ENCODE peak calls at places on chromosomes 6 and 20, in nine cellular contexts. V, C, J, K, U, A, F, N and Z are unnamed samples.

GRCh38 chr20:50333856-50334255 is 143.2 kb downstream of the CEBPB start:
- DNase-seq in V (no peak), C (no peak), J (peak; percentile 4), K (no peak), U (peak; percentile 62), A (no peak), F (peak; percentile 92), N (no peak), Z (peak; percentile 60)

GRCh38 chr6:23659125-23659524 is 466.9 kb upstream of the NRSN1 start:
- DNase-seq in V (no peak), C (no peak), J (no peak), K (no peak), U (no peak), A (no peak), F (peak; percentile 6), N (no peak), Z (no peak)

GRCh38 chr6:170021579-170021978 is 269.3 kb downstream of the DLL1 start:
- DNase-seq in V (peak; percentile 9), C (no peak), J (no peak), K (no peak), U (no peak), A (no peak), F (no peak), N (no peak), Z (peak; percentile 34)

GRCh38 chr6:139820191-139820590 is 445.7 kb upstream of the CITED2 start:
- DNase-seq in V (no peak), C (no peak), J (no peak), K (no peak), U (no peak), A (peak; percentile 28), F (peak; percentile 81), N (no peak), Z (no peak)

GRCh38 chr6:12578751-12579150 is 137.8 kb upstream of the PHACTR1 start:
- DNase-seq in V (no peak), C (no peak), J (no peak), K (no peak), U (no peak), A (no peak), F (peak; percentile 74), N (no peak), Z (no peak)

GRCh38 chr6:170289108-170289931 is 1.6 kb downstream of the DLL1 start:
- DNase-seq in V (no peak), C (no peak), J (no peak), K (no peak), U (no peak), A (no peak), F (no peak), N (no peak), Z (peak; percentile 62)

GRCh38 chr6:135266675-135267074 is 85.6 kb downstream of the MYB start:
- DNase-seq in V (no peak), C (no peak), J (no peak), K (no peak), U (no peak), A (no peak), F (no peak), N (no peak), Z (no peak)

GRCh38 chr6:122178988-122179387 is 220.5 kb upstream of the HSF2 start:
- DNase-seq in V (no peak), C (no peak), J (no peak), K (no peak), U (no peak), A (no peak), F (no peak), N (no peak), Z (no peak)

GRCh38 chr6:153058291-153058690 is 55.8 kb upstream of the MTRF1L start:
- DNase-seq in V (no peak), C (no peak), J (no peak), K (no peak), U (no peak), A (no peak), F (peak; percentile 58), N (no peak), Z (no peak)

GRCh38 chr6:48080227-48081009 is 30.6 kb downstream of the PTCHD4 start:
- DNase-seq in V (no peak), C (no peak), J (no peak), K (no peak), U (no peak), A (no peak), F (no peak), N (no peak), Z (no peak)

GRCh38 chr6:44560458-44561061 is 173.1 kb downstream of the CDC5L start:
- DNase-seq in V (no peak), C (no peak), J (no peak), K (no peak), U (no peak), A (no peak), F (no peak), N (no peak), Z (no peak)

GRCh38 chr6:112153926-112154621 is 66.7 kb downstream of the FAM229B start:
- DNase-seq in V (no peak), C (no peak), J (no peak), K (no peak), U (no peak), A (no peak), F (peak; percentile 85), N (no peak), Z (no peak)

GRCh38 chr6:75934643-75935472 is 137.6 kb downstream of the IMPG1 start:
- DNase-seq in V (peak; percentile 29), C (peak; percentile 54), J (no peak), K (no peak), U (peak; percentile 36), A (peak; percentile 48), F (peak; percentile 79), N (peak; percentile 45), Z (peak; percentile 65)

GRCh38 chr20:54680872-54681297 is 205.5 kb downstream of the DOK5 start:
- DNase-seq in V (no peak), C (peak; percentile 60), J (no peak), K (no peak), U (peak; percentile 34), A (peak; percentile 15), F (peak; percentile 35), N (peak; percentile 44), Z (no peak)

GRCh38 chr20:61193164-61193563 is 58.9 kb upstream of the CDH4 start:
- DNase-seq in V (no peak), C (no peak), J (no peak), K (no peak), U (no peak), A (no peak), F (no peak), N (no peak), Z (no peak)

GRCh38 chr6:119331676-119332286 is 17.8 kb downstream of the MAN1A1 start:
- DNase-seq in V (no peak), C (no peak), J (no peak), K (no peak), U (no peak), A (no peak), F (no peak), N (no peak), Z (no peak)

GRCh38 chr6:111657146-111657545 is 51.5 kb upstream of the TRAF3IP2 start:
- DNase-seq in V (no peak), C (no peak), J (no peak), K (no peak), U (no peak), A (no peak), F (peak; percentile 74), N (no peak), Z (no peak)

GRCh38 chr6:163438940-163439335 is 24.4 kb downstream of the QKI start:
- DNase-seq in V (no peak), C (peak; percentile 33), J (peak; percentile 70), K (peak; percentile 26), U (no peak), A (no peak), F (no peak), N (peak; percentile 56), Z (no peak)

GRCh38 chr6:21050930-21051329 is 516.7 kb downstream of the CDKAL1 start:
- DNase-seq in V (no peak), C (no peak), J (no peak), K (no peak), U (no peak), A (no peak), F (no peak), N (no peak), Z (no peak)

GRCh38 chr20:25496165-25496967 is 88.9 kb downstream of the GINS1 start:
- DNase-seq in V (no peak), C (no peak), J (peak; percentile 54), K (no peak), U (peak; percentile 27), A (no peak), F (no peak), N (no peak), Z (no peak)
- H3K27ac ChIP-seq in V (no peak overlapping the region), C (no peak overlapping the region), J (no peak overlapping the region), K (no peak overlapping the region), U (no peak overlapping the region), A (no peak overlapping the region), F (no peak overlapping the region), N (no peak overlapping the region), Z (no peak overlapping the region)

GRCh38 chr20:36064661-36065426 is 89.7 kb upstream of the EPB41L1 start:
- DNase-seq in V (peak; percentile 98), C (peak; percentile 98), J (peak; percentile 99), K (peak; percentile 92), U (peak; percentile 98), A (no peak), F (peak; percentile 70), N (peak; percentile 95), Z (peak; percentile 97)
- TF ChIP-seq POLR2A in V (peak; percentile 70), C (peak; percentile 97), J (peak; percentile 89), K (peak; percentile 74), U (peak; percentile 37), A (no peak), F (no peak), N (peak; percentile 88), Z (peak; percentile 42)

GRCh38 chr6:624979-625378 is 31.9 kb downstream of the HUS1B start:
- DNase-seq in V (no peak), C (no peak), J (no peak), K (peak; percentile 23), U (no peak), A (no peak), F (peak; percentile 51), N (no peak), Z (peak; percentile 69)
- H3K27ac ChIP-seq in V (no peak overlapping the region), C (no peak overlapping the region), J (no peak overlapping the region), K (no peak overlapping the region), U (no peak overlapping the region), A (no peak overlapping the region), F (no peak overlapping the region), N (no peak overlapping the region), Z (peak overlapping the region; percentile 63)

GRCh38 chr6:105604593-105604905 is 201.7 kb upstream of the PREP start:
- DNase-seq in V (no peak), C (no peak), J (no peak), K (no peak), U (no peak), A (no peak), F (no peak), N (no peak), Z (no peak)

GRCh38 chr6:105603779-105604592 is 201.1 kb upstream of the PREP start:
- DNase-seq in V (peak; percentile 53), C (no peak), J (no peak), K (no peak), U (no peak), A (no peak), F (peak; percentile 76), N (no peak), Z (peak; percentile 77)

GRCh38 chr6:105600342-105601293 is 197.7 kb upstream of the PREP start:
- DNase-seq in V (no peak), C (no peak), J (no peak), K (no peak), U (no peak), A (no peak), F (peak; percentile 91), N (no peak), Z (no peak)

GRCh38 chr6:105598264-105598663 is 195.4 kb upstream of the PREP start:
- DNase-seq in V (no peak), C (no peak), J (no peak), K (no peak), U (no peak), A (no peak), F (no peak), N (no peak), Z (no peak)

GRCh38 chr6:105601541-105602174 is 198.8 kb upstream of the PREP start:
- DNase-seq in V (peak; percentile 72), C (peak; percentile 19), J (peak; percentile 53), K (peak; percentile 25), U (peak; percentile 31), A (no peak), F (peak; percentile 100), N (peak; percentile 67), Z (peak; percentile 89)
- TF ChIP-seq POLR2A in V (no peak), C (no peak), J (peak; percentile 53), K (no peak), U (no peak), A (no peak), F (peak; percentile 83), N (no peak), Z (no peak)